ENCODE peak calls at places on chromosomes 2 and 18, in five cellular contexts. L is breast epithelium, Q is brain microvascular endothelial cell, F is neural progenitor cell, O is HL-60. Z is an unnamed sample.

GRCh38 chr2:166802475-166802874 is 85.8 kb upstream of the XIRP2 start:
- DNase-seq in L (no peak), Q (no peak), F (no peak), O (no peak), Z (no peak)

GRCh38 chr2:198098918-198099317 is 294.5 kb downstream of the PLCL1 start:
- DNase-seq in L (no peak), Q (no peak), F (peak), O (no peak), Z (peak)

GRCh38 chr18:64982414-64983096 is 768.3 kb upstream of the CDH7 start:
- DNase-seq in L (no peak), Q (no peak), F (no peak), O (no peak), Z (no peak)

GRCh38 chr2:66813976-66814375 is 379.1 kb downstream of the MEIS1 start:
- DNase-seq in L (no peak), Q (peak), F (no peak), O (no peak), Z (no peak)

GRCh38 chr2:40451926-40452605 is at the start of gene SLC8A1:
- DNase-seq in L (no peak), Q (peak), F (peak), O (peak), Z (peak)

GRCh38 chr2:208072250-208072892 is 47.0 kb upstream of the PLEKHM3 start:
- DNase-seq in L (no peak), Q (peak), F (peak), O (peak), Z (peak)

GRCh38 chr2:196718796-196719564 is 79.5 kb downstream of the CCDC150 start:
- DNase-seq in L (no peak), Q (peak), F (peak), O (peak), Z (no peak)

GRCh38 chr2:110114007-110114591 is 1.5 kb downstream of the MALL start:
- DNase-seq in L (no peak), Q (no peak), F (no peak), O (no peak), Z (no peak)

GRCh38 chr18:58520964-58521363 is 107.9 kb downstream of the ALPK2 start:
- DNase-seq in L (no peak), Q (peak), F (no peak), O (no peak), Z (no peak)

GRCh38 chr18:49745051-49746014 is 68.0 kb downstream of the ACAA2 start:
- DNase-seq in L (no peak), Q (no peak), F (no peak), O (no peak), Z (no peak)

GRCh38 chr2:71948781-71949536 is 198.7 kb downstream of the CYP26B1 start:
- DNase-seq in L (no peak), Q (peak), F (no peak), O (no peak), Z (no peak)

GRCh38 chr2:32752205-32752604 is 124.4 kb downstream of the TTC27 start:
- DNase-seq in L (no peak), Q (no peak), F (no peak), O (no peak), Z (no peak)

GRCh38 chr18:5237083-5237722 is 40.1 kb upstream of the AKAIN1 start:
- DNase-seq in L (peak), Q (no peak), F (no peak), O (no peak), Z (peak)

GRCh38 chr2:46147626-46148368 is 149.4 kb upstream of the EPAS1 start:
- DNase-seq in L (no peak), Q (no peak), F (no peak), O (no peak), Z (no peak)

GRCh38 chr2:225462945-225463344 is 63.4 kb downstream of the NYAP2 start:
- DNase-seq in L (no peak), Q (no peak), F (no peak), O (no peak), Z (no peak)

GRCh38 chr2:181317511-181317910 is 139.7 kb upstream of the ITGA4 start:
- DNase-seq in L (no peak), Q (no peak), F (no peak), O (no peak), Z (no peak)

GRCh38 chr18:47591429-47591828 is 339.0 kb downstream of the SMAD2 start:
- DNase-seq in L (no peak), Q (no peak), F (no peak), O (no peak), Z (no peak)

GRCh38 chr2:136212426-136213378 is 94.8 kb upstream of the CXCR4 start:
- DNase-seq in L (no peak), Q (no peak), F (no peak), O (no peak), Z (no peak)

GRCh38 chr2:10221976-10222870 is 80.5 kb upstream of the HPCAL1 start:
- DNase-seq in L (no peak), Q (no peak), F (no peak), O (no peak), Z (no peak)

GRCh38 chr2:105522645-105523044 is 123.8 kb upstream of the FHL2 start:
- DNase-seq in L (no peak), Q (no peak), F (no peak), O (no peak), Z (no peak)

GRCh38 chr2:176162911-176163654 is 6.0 kb downstream of the HOXD3 start:
- DNase-seq in L (no peak), Q (no peak), F (peak), O (no peak), Z (no peak)

GRCh38 chr2:154589514-154589913 is 109.0 kb upstream of the KCNJ3 start:
- DNase-seq in L (no peak), Q (no peak), F (no peak), O (no peak), Z (no peak)

GRCh38 chr2:219230201-219230540 is 565 bp downstream of the ANKZF1 start:
- DNase-seq in L (no peak), Q (peak), F (peak), O (peak), Z (no peak)

GRCh38 chr2:236646871-236647270 is 77.2 kb downstream of the ACKR3 start:
- DNase-seq in L (no peak), Q (no peak), F (no peak), O (no peak), Z (no peak)

GRCh38 chr2:199659207-199659606 is 191.8 kb downstream of the FTCDNL1 start:
- DNase-seq in L (no peak), Q (peak), F (peak), O (peak), Z (peak)

GRCh38 chr2:162934191-162934590 is 95.6 kb upstream of the KCNH7 start:
- DNase-seq in L (no peak), Q (no peak), F (no peak), O (no peak), Z (no peak)

GRCh38 chr18:51739044-51739666 is 541.7 kb upstream of the MEX3C start:
- DNase-seq in L (no peak), Q (no peak), F (no peak), O (no peak), Z (no peak)

GRCh38 chr18:57243624-57244179 is 96.8 kb downstream of the BOD1L2 start:
- DNase-seq in L (no peak), Q (no peak), F (no peak), O (no peak), Z (no peak)

GRCh38 chr2:201900362-201900761 is 94.0 kb downstream of the CDK15 start:
- DNase-seq in L (no peak), Q (no peak), F (no peak), O (no peak), Z (no peak)

GRCh38 chr2:188291142-188291616 is 495 bp upstream of the GULP1 start:
- DNase-seq in L (no peak), Q (no peak), F (peak), O (no peak), Z (no peak)

GRCh38 chr2:1033058-1033457 is 82.4 kb downstream of the SNTG2 start:
- DNase-seq in L (no peak), Q (no peak), F (no peak), O (no peak), Z (no peak)

GRCh38 chr2:1041012-1041805 is 90.6 kb downstream of the SNTG2 start:
- DNase-seq in L (no peak), Q (no peak), F (no peak), O (no peak), Z (no peak)

GRCh38 chr2:1032030-1032429 is 81.4 kb downstream of the SNTG2 start:
- DNase-seq in L (no peak), Q (no peak), F (no peak), O (no peak), Z (no peak)

GRCh38 chr2:1039549-1039948 is 88.9 kb downstream of the SNTG2 start:
- DNase-seq in L (no peak), Q (no peak), F (no peak), O (no peak), Z (no peak)

DNA sequence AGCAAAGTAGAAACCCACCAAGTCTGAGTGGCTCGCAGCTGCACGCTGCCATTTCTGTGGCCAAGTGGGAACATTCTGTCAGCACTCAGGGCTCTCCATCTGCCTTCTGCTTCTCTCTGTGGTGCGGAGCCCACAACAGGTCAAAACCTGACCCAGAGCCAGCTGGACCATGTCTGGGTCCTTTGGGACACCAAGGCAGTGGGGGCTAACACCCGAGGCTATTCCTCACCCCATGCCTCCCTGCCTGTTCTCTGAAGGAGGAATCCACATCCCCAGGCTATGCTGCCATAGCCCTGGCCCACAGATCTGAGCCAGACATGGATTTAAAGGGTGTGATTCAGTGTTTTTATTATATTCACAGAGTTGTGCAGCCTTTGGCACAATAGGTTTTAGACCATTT is 86.4 kb downstream of the SNTG2 start:
- DNase-seq in L (no peak), Q (no peak), F (no peak), O (no peak), Z (no peak)
- H3K27ac ChIP-seq in L (no peak), Q (no peak), F (no peak), O (no peak), Z (no peak)

GRCh38 chr2:216211614-216212013 is 102.5 kb downstream of the XRCC5 start:
- DNase-seq in L (no peak), Q (no peak), F (no peak), O (no peak), Z (no peak)
- H3K27ac ChIP-seq in L (no peak), Q (no peak), F (no peak), O (no peak), Z (peak)

GRCh38 chr2:231133365-231134114 is 8.7 kb upstream of the HTR2B start:
- DNase-seq in L (no peak), Q (no peak), F (no peak), O (no peak), Z (no peak)

GRCh38 chr2:231134910-231135650 is 10.2 kb upstream of the HTR2B start:
- DNase-seq in L (no peak), Q (no peak), F (no peak), O (peak), Z (no peak)

GRCh38 chr2:231138699-231139098 is 13.9 kb upstream of the HTR2B start:
- DNase-seq in L (no peak), Q (peak), F (no peak), O (no peak), Z (no peak)
- H3K27ac ChIP-seq in L (no peak), Q (no peak), F (no peak), O (no peak), Z (no peak)

GRCh38 chr18:32455346-32455745 is 15.3 kb downstream of the GAREM1 start:
- DNase-seq in L (no peak), Q (no peak), F (no peak), O (no peak), Z (no peak)
- H3K27ac ChIP-seq in L (no peak), Q (no peak), F (no peak), O (no peak), Z (no peak)

DNA sequence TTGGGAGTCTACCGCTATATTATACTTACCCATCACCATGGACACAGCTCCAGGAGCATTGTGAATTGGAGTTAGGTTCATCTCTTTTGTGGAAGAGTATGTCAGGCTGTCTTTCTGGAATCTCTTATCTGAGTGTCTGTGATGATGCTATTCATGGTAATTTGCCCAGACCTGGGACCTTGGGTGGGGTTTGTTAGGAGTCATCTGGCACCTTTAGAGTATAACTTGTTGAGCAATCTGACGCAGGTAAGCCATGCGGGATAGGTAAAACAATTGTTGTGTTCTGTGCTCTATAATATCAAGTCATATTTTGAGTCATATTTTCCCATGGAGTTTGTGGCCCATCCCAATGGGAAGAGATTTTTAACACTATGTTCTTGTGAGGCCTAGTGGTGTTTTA is 49.7 kb upstream of the MAPRE2 start:
- DNase-seq in L (no peak), Q (no peak), F (no peak), O (no peak), Z (no peak)
- H3K27ac ChIP-seq in L (no peak), Q (no peak), F (no peak), O (no peak), Z (peak)

DNA sequence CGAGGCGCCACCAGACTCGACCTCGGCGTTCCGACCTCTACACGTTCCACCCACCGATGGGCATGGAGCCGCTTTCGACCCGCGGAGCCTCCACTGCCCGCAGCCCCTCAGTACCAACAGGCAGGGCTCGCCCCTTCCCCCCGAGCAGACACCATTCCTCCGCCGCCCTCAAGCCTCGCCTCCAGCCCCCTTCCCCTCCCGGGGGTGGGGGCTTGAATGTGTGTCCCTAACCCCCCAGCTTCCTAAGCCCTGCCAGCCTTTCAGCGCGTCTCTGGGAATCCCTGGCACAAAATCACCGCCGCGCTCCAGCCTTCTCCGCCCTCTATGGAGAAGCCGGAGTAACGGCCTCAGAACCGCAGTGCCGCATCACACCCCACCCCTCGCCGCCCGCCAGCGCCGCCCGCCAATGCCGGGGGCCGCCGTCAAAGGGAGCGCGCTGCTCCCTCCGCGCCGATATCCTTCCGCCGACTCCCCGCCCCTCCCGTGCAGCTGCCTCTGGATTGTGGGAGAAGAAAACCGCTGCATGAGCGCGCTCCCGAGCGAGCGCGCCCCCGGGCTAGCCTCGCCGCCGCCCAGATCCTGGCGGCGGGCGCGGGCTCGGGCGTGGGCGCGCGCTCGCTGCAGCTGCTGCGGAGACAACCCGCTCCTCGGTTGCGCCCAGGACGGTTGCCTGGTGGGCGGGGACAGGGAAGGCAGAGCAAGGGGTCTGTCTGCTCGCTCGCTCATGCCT is at the start of gene CCDC88A:
- DNase-seq in L (peak), Q (peak), F (peak), O (peak), Z (peak)
- H3K27ac ChIP-seq in L (peak), Q (peak), F (peak), O (peak), Z (peak)

DNA sequence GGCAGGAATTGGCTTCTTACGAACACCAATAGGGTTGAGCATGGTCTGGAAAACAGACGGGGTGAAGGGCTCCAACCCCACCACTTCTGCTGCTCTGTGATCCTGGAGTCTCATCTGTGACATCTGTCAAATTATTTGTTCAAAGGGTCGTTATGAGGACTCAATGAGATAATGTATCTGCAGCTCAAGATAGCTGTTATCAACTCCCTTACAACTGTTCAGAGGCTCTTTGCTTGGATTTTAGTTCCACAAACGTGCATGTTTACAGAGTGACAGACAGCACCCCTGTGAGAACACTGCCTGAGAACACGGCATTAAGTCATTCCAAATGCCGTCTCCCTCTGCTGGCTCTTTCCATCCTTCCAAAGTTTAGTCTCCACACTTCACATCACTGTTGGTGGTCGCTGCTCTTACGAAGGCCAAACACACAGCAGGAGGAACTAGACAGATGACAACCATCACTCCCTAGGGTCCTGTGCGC is 220.5 kb downstream of the ANAPC1 start:
- DNase-seq in L (no peak), Q (peak), F (no peak), O (no peak), Z (no peak)
- H3K27ac ChIP-seq in L (no peak), Q (no peak), F (no peak), O (no peak), Z (no peak)

GRCh38 chr2:43255249-43255960 is 29.0 kb upstream of the ZFP36L2 start:
- DNase-seq in L (no peak), Q (no peak), F (no peak), O (no peak), Z (no peak)
- H3K27ac ChIP-seq in L (peak), Q (no peak), F (no peak), O (no peak), Z (no peak)

Z was measured in caudate nucleus.